ENCODE peak calls at places on chromosomes 4 and X, in eight cellular contexts. H is fibroblast of lung, T is heart left ventricle, I is ascending aorta, G is H9, V is tibial artery, J is IMR-90, B is stomach. R is an unnamed sample. For H3K4me1, the result is how much of the 10 kb centered on the place peaks cover.

GRCh38 chrX:128622296-128622695 is 570.1 kb upstream of the ACTRT1 start:
- DNase-seq in H (no peak), T (no peak), I (no peak), G (no peak), V (no peak), J (no peak), B (no peak), R (no peak)

GRCh38 chrX:53486285-53486684 is 52.1 kb upstream of the HSD17B10 start:
- DNase-seq in H (no peak), T (no peak), I (no peak), G (no peak), V (no peak), J (no peak), B (no peak), R (no peak)

GRCh38 chr4:26298198-26298950 is 22.4 kb upstream of the RBPJ start:
- DNase-seq in H (peak), T (no peak), I (no peak), G (no peak), V (no peak), J (peak), B (no peak), R (no peak)

GRCh38 chr4:107760281-107760947 is 40.4 kb upstream of the PAPSS1 start:
- DNase-seq in H (peak), T (no peak), I (no peak), G (no peak), V (no peak), J (peak), B (peak), R (no peak)

GRCh38 chr4:145804134-145804533 is 124.2 kb downstream of the C4orf51 start:
- DNase-seq in H (peak), T (peak), I (no peak), G (no peak), V (peak), J (peak), B (no peak), R (peak)

GRCh38 chrX:45479196-45479834 is 278.6 kb upstream of the DIPK2B start:
- DNase-seq in H (peak), T (no peak), I (no peak), G (no peak), V (no peak), J (peak), B (no peak), R (peak)

GRCh38 chr4:139696491-139696890 is 30.9 kb downstream of the MGST2 start:
- DNase-seq in H (no peak), T (no peak), I (no peak), G (no peak), V (no peak), J (no peak), B (no peak), R (no peak)

GRCh38 chrX:119375561-119375960 is 23.6 kb upstream of the SLC25A43 start:
- DNase-seq in H (no peak), T (no peak), I (no peak), G (no peak), V (no peak), J (no peak), B (no peak), R (no peak)

GRCh38 chrX:85365370-85365995 is 14.0 kb downstream of the POF1B start:
- DNase-seq in H (no peak), T (no peak), I (no peak), G (peak), V (no peak), J (no peak), B (no peak), R (no peak)

GRCh38 chr4:185654965-185655554 is 119.8 kb upstream of the PDLIM3 start:
- DNase-seq in H (no peak), T (no peak), I (no peak), G (no peak), V (no peak), J (no peak), B (no peak), R (no peak)

GRCh38 chrX:120304241-120304640 is 7.0 kb downstream of the TMEM255A start:
- DNase-seq in H (no peak), T (no peak), I (no peak), G (no peak), V (no peak), J (no peak), B (no peak), R (no peak)

GRCh38 chr4:32374201-32374600 is 1654.0 kb downstream of the PCDH7 start:
- DNase-seq in H (no peak), T (no peak), I (no peak), G (no peak), V (no peak), J (no peak), B (no peak), R (no peak)

GRCh38 chr4:77153016-77153415 is 4.0 kb upstream of the CCNG2 start:
- DNase-seq in H (no peak), T (no peak), I (no peak), G (no peak), V (no peak), J (no peak), B (no peak), R (no peak)

GRCh38 chr4:123623611-123624010 is 227.0 kb downstream of the SPRY1 start:
- DNase-seq in H (no peak), T (no peak), I (no peak), G (no peak), V (no peak), J (no peak), B (no peak), R (no peak)

GRCh38 chr4:123624959-123625358 is 228.4 kb downstream of the SPRY1 start:
- DNase-seq in H (no peak), T (no peak), I (no peak), G (no peak), V (no peak), J (no peak), B (no peak), R (no peak)

GRCh38 chr4:123619895-123620294 is 223.3 kb downstream of the SPRY1 start:
- DNase-seq in H (no peak), T (no peak), I (no peak), G (no peak), V (no peak), J (no peak), B (no peak), R (no peak)

GRCh38 chr4:123621072-123621705 is 224.6 kb downstream of the SPRY1 start:
- DNase-seq in H (no peak), T (peak), I (peak), G (no peak), V (peak), J (no peak), B (no peak), R (no peak)

DNA sequence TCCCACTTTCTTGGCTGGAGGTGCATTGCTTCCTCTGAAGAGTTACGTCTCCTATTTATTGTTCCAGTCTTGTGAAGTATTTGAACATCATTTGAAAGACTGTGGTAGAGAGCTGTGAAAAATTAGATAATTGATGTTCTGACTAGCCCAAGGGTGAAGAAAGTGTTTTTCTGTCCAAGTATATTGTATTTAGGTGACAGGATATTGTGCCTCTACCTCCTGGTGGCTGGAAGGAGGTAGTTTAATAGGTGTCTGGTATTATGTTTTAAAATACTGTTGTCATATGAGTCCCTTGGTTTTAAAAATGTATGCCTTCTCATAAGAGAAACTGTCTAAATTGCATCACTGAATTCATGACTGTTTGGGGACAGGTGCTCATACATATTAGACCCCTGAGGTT is 226.0 kb downstream of the SPRY1 start:
- DNase-seq in H (no peak), T (no peak), I (no peak), G (no peak), V (no peak), J (no peak), B (no peak), R (no peak)
- TF ChIP-seq CTCF in H (no peak), T (no peak), I (no peak), G (peak), V (no peak), J (no peak), B (no peak), R (peak)

GRCh38 chrX:47500541-47500940 is 17.5 kb upstream of the ZNF41 start:
- DNase-seq in H (no peak), T (no peak), I (no peak), G (no peak), V (no peak), J (no peak), B (no peak), R (no peak)
- H3K4me1 ChIP-seq in H (under half), T (under half), I (under half), G (under half), V (under half), J (under half), B (under half), R (under half)

GRCh38 chr4:71729856-71730255 is 54.0 kb downstream of the GC start:
- DNase-seq in H (no peak), T (no peak), I (no peak), G (no peak), V (no peak), J (no peak), B (no peak), R (no peak)

GRCh38 chr4:71732066-71732465 is 51.8 kb downstream of the GC start:
- DNase-seq in H (no peak), T (no peak), I (no peak), G (no peak), V (no peak), J (peak), B (no peak), R (no peak)

GRCh38 chr4:71732706-71733105 is 51.2 kb downstream of the GC start:
- DNase-seq in H (peak), T (no peak), I (no peak), G (no peak), V (no peak), J (peak), B (no peak), R (peak)
- TF ChIP-seq CTCF in H (peak), T (peak), I (no peak), G (peak), V (peak), J (peak), B (no peak), R (peak)

GRCh38 chr4:74625981-74626380 is 168.3 kb downstream of the BTC start:
- DNase-seq in H (no peak), T (no peak), I (no peak), G (no peak), V (no peak), J (no peak), B (no peak), R (no peak)
- H3K4me1 ChIP-seq in H (under half), T (under half), I (under half), G (under half), V (under half), J (under half), B (under half), R (under half)

DNA sequence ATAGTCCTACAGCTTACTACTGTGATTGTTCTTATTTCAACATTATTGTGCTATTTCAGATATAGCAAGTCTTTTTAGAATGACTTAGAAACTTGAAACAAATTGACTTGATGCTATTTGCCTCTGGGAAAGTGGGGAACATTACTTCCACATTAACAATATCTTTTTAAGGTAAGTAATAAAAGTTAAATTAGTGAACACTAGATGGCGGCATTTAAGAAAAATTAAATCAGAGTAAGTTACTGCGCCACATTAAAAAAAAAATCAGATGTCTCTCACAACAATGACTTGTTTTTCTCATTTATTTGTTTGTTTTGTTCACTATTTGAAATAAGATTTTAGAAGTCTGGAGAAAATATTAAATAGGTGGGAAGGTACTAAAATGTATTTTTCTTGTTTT is 1026.9 kb upstream of the SLIT2 start:
- DNase-seq in H (peak), T (no peak), I (no peak), G (no peak), V (no peak), J (peak), B (no peak), R (no peak)
- TF ChIP-seq CTCF in H (peak), T (peak), I (no peak), G (peak), V (peak), J (peak), B (no peak), R (peak)

GRCh38 chrX:32839781-32840180 is 371.6 kb downstream of the DMD start:
- DNase-seq in H (no peak), T (no peak), I (no peak), G (no peak), V (no peak), J (no peak), B (no peak), R (no peak)
- H3K4me1 ChIP-seq in H (under half), T (under half), I (under half), G (under half), V (under half), J (under half), B (under half), R (under half)

R was measured in foreskin keratinocyte.